ENCODE peak calls at places on chromosomes 16 and 17, in five cellular contexts. L is GM12865; X is neural progenitor cell; S is CD4-positive, alpha-beta T cell; I is glutamatergic neuron. Q is an unnamed sample.

GRCh38 chr17:37187262-37187661 is 188.5 kb upstream of the C17orf78 start:
- DNase-seq in L (no peak), X (no peak), S (no peak), I (no peak), Q (no peak)

GRCh38 chr16:48082516-48082915 is 73.3 kb downstream of the ABCC12 start:
- DNase-seq in L (no peak), X (no peak), S (no peak), I (no peak), Q (no peak)

GRCh38 chr16:86988920-86989715 is 328.1 kb downstream of the C16orf95 start:
- DNase-seq in L (no peak), X (no peak), S (no peak), I (peak), Q (no peak)

GRCh38 chr16:19844945-19845641 is 39.6 kb downstream of the GPRC5B start:
- DNase-seq in L (no peak), X (no peak), S (no peak), I (no peak), Q (no peak)

GRCh38 chr16:50126183-50126582 is 26.9 kb upstream of the TENT4B start:
- DNase-seq in L (peak), X (no peak), S (no peak), I (no peak), Q (no peak)

GRCh38 chr17:42477173-42477572 is 18.5 kb downstream of the ATP6V0A1 start:
- DNase-seq in L (no peak), X (no peak), S (no peak), I (no peak), Q (no peak)

GRCh38 chr17:41785091-41785875 is 1.2 kb downstream of the JUP start:
- DNase-seq in L (no peak), X (peak), S (no peak), I (peak), Q (no peak)

GRCh38 chr17:59331929-59332889 is 754 bp downstream of the YPEL2 start:
- DNase-seq in L (peak), X (peak), S (no peak), I (peak), Q (peak)

GRCh38 chr16:11632455-11632921 is 35.8 kb upstream of the SNN start:
- DNase-seq in L (no peak), X (peak), S (no peak), I (no peak), Q (no peak)

GRCh38 chr16:66692341-66692740 is 4.2 kb downstream of the CMTM4 start:
- DNase-seq in L (no peak), X (no peak), S (no peak), I (no peak), Q (no peak)

GRCh38 chr17:61410555-61411089 is 11.0 kb downstream of the TBX2 start:
- DNase-seq in L (peak), X (peak), S (peak), I (peak), Q (no peak)

GRCh38 chr17:67628580-67629013 is 89.1 kb upstream of the NOL11 start:
- DNase-seq in L (peak), X (peak), S (no peak), I (no peak), Q (no peak)

GRCh38 chr17:47288531-47289116 is 35.0 kb downstream of the ITGB3 start:
- DNase-seq in L (no peak), X (no peak), S (no peak), I (no peak), Q (no peak)

GRCh38 chr16:17311333-17312099 is 159.2 kb downstream of the XYLT1 start:
- DNase-seq in L (no peak), X (no peak), S (no peak), I (no peak), Q (no peak)

GRCh38 chr16:54957403-54957802 is 26.7 kb downstream of the IRX5 start:
- DNase-seq in L (peak), X (peak), S (no peak), I (no peak), Q (no peak)

GRCh38 chr16:57113042-57113453 is 20.7 kb downstream of the CPNE2 start:
- DNase-seq in L (peak), X (no peak), S (no peak), I (no peak), Q (no peak)

GRCh38 chr16:78993342-78993741 is 607.2 kb downstream of the MAF start:
- DNase-seq in L (no peak), X (no peak), S (no peak), I (no peak), Q (no peak)

GRCh38 chr17:44578947-44579346 is 21.7 kb downstream of the FZD2 start:
- DNase-seq in L (no peak), X (no peak), S (no peak), I (no peak), Q (no peak)

GRCh38 chr17:44585315-44585714 is 28.0 kb downstream of the FZD2 start:
- DNase-seq in L (no peak), X (no peak), S (no peak), I (no peak), Q (no peak)

GRCh38 chr17:44584498-44584897 is 27.2 kb downstream of the FZD2 start:
- DNase-seq in L (no peak), X (no peak), S (no peak), I (no peak), Q (no peak)

GRCh38 chr17:44587339-44587738 is 30.1 kb downstream of the FZD2 start:
- DNase-seq in L (no peak), X (no peak), S (no peak), I (no peak), Q (peak)

DNA sequence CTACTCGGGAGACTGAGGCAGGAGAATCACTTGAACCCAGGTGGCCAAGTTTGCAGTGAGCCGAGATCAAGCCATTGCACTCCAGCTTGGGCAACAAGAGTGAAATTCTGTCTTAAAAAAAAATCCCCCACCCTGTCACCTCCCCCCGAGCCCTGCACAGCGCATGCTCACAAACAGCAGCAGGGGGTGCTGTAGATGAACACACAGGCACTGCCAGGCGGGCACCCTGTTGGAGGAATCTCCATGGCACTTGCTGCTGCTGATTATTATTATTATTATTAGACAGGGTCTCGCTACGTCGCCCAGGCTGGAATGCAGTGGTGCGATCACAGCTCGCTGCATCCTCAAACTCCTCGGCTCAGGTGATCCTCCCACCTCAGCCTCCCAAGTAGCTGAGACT is 24.6 kb downstream of the FZD2 start:
- DNase-seq in L (peak), X (peak), S (no peak), I (no peak), Q (no peak)
- TF ChIP-seq CTCF in L (peak), X (peak), S (no peak), I (no peak), Q (no peak)

DNA sequence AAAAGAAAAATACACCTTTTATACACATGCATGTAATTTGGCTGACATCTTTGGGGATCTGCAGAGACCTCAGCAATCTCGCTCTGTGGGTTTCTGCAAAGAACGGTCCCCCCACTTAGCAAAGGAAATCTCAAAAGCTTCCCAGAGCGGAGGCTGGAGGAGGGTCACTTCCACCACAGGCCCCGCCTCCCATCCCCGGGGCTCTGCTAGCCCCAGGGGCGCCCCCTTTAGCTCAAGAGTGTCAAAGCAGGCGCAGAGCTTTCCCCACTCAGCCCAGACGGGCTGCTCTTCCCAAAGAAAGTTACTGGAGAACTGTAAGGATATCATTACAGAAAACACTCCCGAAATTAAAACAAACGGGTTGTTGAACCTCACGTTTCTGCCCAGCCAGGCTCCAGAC is 11.4 kb downstream of the SLC13A5 start:
- DNase-seq in L (peak), X (peak), S (no peak), I (peak), Q (no peak)
- TF ChIP-seq CTCF in L (peak), X (peak), S (peak), I (peak), Q (no peak)

GRCh38 chr16:62205459-62205858 is 169.2 kb upstream of the CDH8 start:
- DNase-seq in L (no peak), X (no peak), S (no peak), I (no peak), Q (no peak)
- TF ChIP-seq CTCF in L (no peak), X (peak), S (no peak), I (peak), Q (no peak)

DNA sequence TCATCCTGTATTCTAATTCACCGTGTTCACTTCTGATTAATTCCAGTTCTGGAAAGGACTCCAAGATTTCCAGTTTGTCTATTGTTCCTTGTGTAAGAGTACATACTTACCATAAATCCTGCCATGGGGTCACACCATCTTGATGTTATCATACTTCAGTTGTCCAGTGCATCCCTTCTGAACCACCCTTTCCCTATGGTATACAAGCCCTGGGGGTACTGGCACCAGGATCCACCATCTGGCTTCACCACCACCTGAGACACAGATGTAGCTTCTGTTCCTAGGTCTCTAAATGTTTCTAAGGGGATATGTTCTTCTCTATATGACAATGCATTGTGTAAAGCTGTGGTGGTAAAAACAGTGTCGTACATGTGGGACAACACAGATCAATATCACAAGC is 21.2 kb downstream of the SGF29 start:
- DNase-seq in L (no peak), X (no peak), S (no peak), I (no peak), Q (no peak)
- TF ChIP-seq CTCF in L (no peak), X (no peak), S (no peak), I (no peak), Q (no peak)

GRCh38 chr17:31052187-31052889 is 42.4 kb upstream of the NF1 start:
- DNase-seq in L (peak), X (no peak), S (no peak), I (no peak), Q (no peak)
- TF ChIP-seq CTCF in L (no peak), X (no peak), S (no peak), I (no peak), Q (no peak)

GRCh38 chr16:85338989-85339388 is 226.7 kb upstream of the CIBAR2 start:
- DNase-seq in L (no peak), X (no peak), S (no peak), I (no peak), Q (no peak)
- TF ChIP-seq CTCF in L (no peak), X (no peak), S (no peak), I (no peak), Q (no peak)